ENCODE peak calls at places on chromosomes 3 and 15, in seven cellular contexts. One of them, this sample, is unnamed.

GRCh38 chr3:49454457-49454856 is 15.6 kb upstream of the DAG1 start:
- DNase-seq in HCT116: peak; percentile 52
- DNase-seq in K562: peak; percentile 67
- DNase-seq in HepG2: peak; percentile 66
- DNase-seq in SK-N-SH: no peak
- DNase-seq in H1: peak; percentile 71
- DNase-seq in GM12878: no peak
- DNase-seq in this sample: no peak

GRCh38 chr15:58040117-58040516 is 25.4 kb downstream of the ALDH1A2 start:
- DNase-seq in HCT116: no peak
- DNase-seq in K562: no peak
- DNase-seq in HepG2: no peak
- DNase-seq in SK-N-SH: no peak
- DNase-seq in H1: no peak
- DNase-seq in GM12878: no peak
- DNase-seq in this sample: no peak

GRCh38 chr3:143311096-143311495 is 191.5 kb downstream of the CHST2 start:
- DNase-seq in HCT116: no peak
- DNase-seq in K562: no peak
- DNase-seq in HepG2: no peak
- DNase-seq in SK-N-SH: no peak
- DNase-seq in H1: no peak
- DNase-seq in GM12878: no peak
- DNase-seq in this sample: no peak

GRCh38 chr3:47210863-47211405 is 47.0 kb upstream of the SETD2 start:
- DNase-seq in HCT116: no peak
- DNase-seq in K562: no peak
- DNase-seq in HepG2: no peak
- DNase-seq in SK-N-SH: no peak
- DNase-seq in H1: no peak
- DNase-seq in GM12878: no peak
- DNase-seq in this sample: no peak

GRCh38 chr15:65258863-65259262 is 27.8 kb downstream of the PARP16 start:
- DNase-seq in HCT116: no peak
- DNase-seq in K562: no peak
- DNase-seq in HepG2: no peak
- DNase-seq in SK-N-SH: no peak
- DNase-seq in H1: no peak
- DNase-seq in GM12878: no peak
- DNase-seq in this sample: no peak

GRCh38 chr15:42331235-42331634 is 28.1 kb upstream of the CAPN3 start:
- DNase-seq in HCT116: no peak
- DNase-seq in K562: no peak
- DNase-seq in HepG2: no peak
- DNase-seq in SK-N-SH: no peak
- DNase-seq in H1: no peak
- DNase-seq in GM12878: no peak
- DNase-seq in this sample: no peak

GRCh38 chr3:132399054-132399929 is 18.0 kb upstream of the DNAJC13 start:
- DNase-seq in HCT116: peak; percentile 48
- DNase-seq in K562: peak; percentile 45
- DNase-seq in HepG2: peak; percentile 23
- DNase-seq in SK-N-SH: peak; percentile 76
- DNase-seq in H1: no peak
- DNase-seq in GM12878: no peak
- DNase-seq in this sample: peak; percentile 72

GRCh38 chr3:124658270-124658669 is 72.0 kb upstream of the UMPS start:
- DNase-seq in HCT116: no peak
- DNase-seq in K562: no peak
- DNase-seq in HepG2: no peak
- DNase-seq in SK-N-SH: no peak
- DNase-seq in H1: no peak
- DNase-seq in GM12878: no peak
- DNase-seq in this sample: no peak

GRCh38 chr3:74591946-74592345 is 22.5 kb downstream of the CNTN3 start:
- DNase-seq in HCT116: no peak
- DNase-seq in K562: no peak
- DNase-seq in HepG2: no peak
- DNase-seq in SK-N-SH: no peak
- DNase-seq in H1: no peak
- DNase-seq in GM12878: no peak
- DNase-seq in this sample: no peak

GRCh38 chr15:80179025-80179759 is 26.4 kb downstream of the FAH start:
- DNase-seq in HCT116: no peak
- DNase-seq in K562: no peak
- DNase-seq in HepG2: no peak
- DNase-seq in SK-N-SH: no peak
- DNase-seq in H1: no peak
- DNase-seq in GM12878: no peak
- DNase-seq in this sample: no peak

GRCh38 chr3:141644931-141645330 is 93.2 kb upstream of the RNF7 start:
- DNase-seq in HCT116: peak; percentile 60
- DNase-seq in K562: peak; percentile 82
- DNase-seq in HepG2: peak; percentile 67
- DNase-seq in SK-N-SH: peak; percentile 48
- DNase-seq in H1: peak; percentile 97
- DNase-seq in GM12878: no peak
- DNase-seq in this sample: no peak

GRCh38 chr3:49602877-49603411 is 48.7 kb downstream of the BSN start:
- DNase-seq in HCT116: peak; percentile 63
- DNase-seq in K562: no peak
- DNase-seq in HepG2: no peak
- DNase-seq in SK-N-SH: no peak
- DNase-seq in H1: no peak
- DNase-seq in GM12878: no peak
- DNase-seq in this sample: no peak

GRCh38 chr3:188264231-188265213 is 110.6 kb downstream of the LPP start:
- DNase-seq in HCT116: no peak
- DNase-seq in K562: no peak
- DNase-seq in HepG2: peak; percentile 29
- DNase-seq in SK-N-SH: no peak
- DNase-seq in H1: no peak
- DNase-seq in GM12878: no peak
- DNase-seq in this sample: no peak

GRCh38 chr15:85869124-85869523 is 74.4 kb upstream of the KLHL25 start:
- DNase-seq in HCT116: no peak
- DNase-seq in K562: no peak
- DNase-seq in HepG2: no peak
- DNase-seq in SK-N-SH: no peak
- DNase-seq in H1: no peak
- DNase-seq in GM12878: no peak
- DNase-seq in this sample: no peak

GRCh38 chr3:108780235-108780634 is 23.0 kb upstream of the RETNLB start:
- DNase-seq in HCT116: no peak
- DNase-seq in K562: no peak
- DNase-seq in HepG2: no peak
- DNase-seq in SK-N-SH: no peak
- DNase-seq in H1: no peak
- DNase-seq in GM12878: no peak
- DNase-seq in this sample: no peak

GRCh38 chr3:161267646-161268045 is 46.5 kb downstream of the NMD3 start:
- DNase-seq in HCT116: no peak
- DNase-seq in K562: no peak
- DNase-seq in HepG2: no peak
- DNase-seq in SK-N-SH: no peak
- DNase-seq in H1: no peak
- DNase-seq in GM12878: no peak
- DNase-seq in this sample: no peak

GRCh38 chr3:120988994-120989393 is 81.0 kb downstream of the STXBP5L start:
- DNase-seq in HCT116: no peak
- DNase-seq in K562: no peak
- DNase-seq in HepG2: no peak
- DNase-seq in SK-N-SH: no peak
- DNase-seq in H1: no peak
- DNase-seq in GM12878: no peak
- DNase-seq in this sample: no peak

DNA sequence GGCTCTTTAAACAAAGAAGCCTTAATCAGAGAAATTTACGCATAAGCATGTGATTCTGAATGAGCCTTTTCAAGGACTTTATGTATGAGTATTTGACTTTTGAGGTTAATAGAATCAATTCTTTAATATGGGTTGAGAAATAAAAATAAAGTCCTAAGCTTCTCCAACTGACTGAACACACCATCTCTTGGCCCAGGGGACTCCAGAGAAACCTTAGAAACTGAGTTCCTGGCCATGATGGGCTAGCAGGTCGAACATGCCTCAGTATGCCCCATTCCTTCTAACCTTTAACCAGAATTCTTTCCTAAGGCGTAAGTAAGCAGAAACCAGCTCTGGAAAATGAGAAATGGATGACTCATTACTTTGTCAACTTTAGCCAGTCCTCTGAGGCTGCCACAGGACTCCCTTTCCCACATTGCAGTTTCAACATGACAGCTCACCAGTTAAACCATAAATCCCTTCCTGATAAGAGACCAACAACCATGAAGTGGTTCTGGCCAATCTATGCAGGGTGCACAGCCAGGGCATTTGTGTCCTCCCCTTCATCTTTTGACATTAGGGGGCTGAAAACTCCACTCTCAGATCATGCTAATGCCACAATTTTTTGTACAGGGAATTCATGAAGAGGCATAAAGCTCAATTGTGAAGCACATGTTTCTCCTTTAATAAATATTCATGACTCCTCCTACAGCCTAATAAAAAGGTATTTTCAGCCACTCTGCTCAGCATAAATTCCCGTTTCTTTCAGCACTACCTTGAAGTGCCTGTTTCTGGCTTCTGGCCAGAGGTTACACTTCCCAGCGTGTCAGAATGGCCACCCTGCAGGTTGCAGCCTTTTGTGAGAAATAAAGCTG is 33.3 kb downstream of the TM4SF18 start:
- DNase-seq in HCT116: peak; percentile 93
- DNase-seq in K562: peak; percentile 50
- DNase-seq in HepG2: peak; percentile 94
- DNase-seq in SK-N-SH: no peak
- DNase-seq in H1: no peak
- DNase-seq in GM12878: peak; percentile 16
- DNase-seq in this sample: peak; percentile 90
- TF ChIP-seq JUND in HCT116: peak; percentile 95
- TF ChIP-seq JUND in K562: peak; percentile 83
- TF ChIP-seq JUND in HepG2: peak; percentile 89
- TF ChIP-seq JUND in SK-N-SH: peak; percentile 88
- TF ChIP-seq JUND in H1: no peak
- TF ChIP-seq JUND in GM12878: no peak
- TF ChIP-seq JUND in this sample: peak; percentile 92

DNA sequence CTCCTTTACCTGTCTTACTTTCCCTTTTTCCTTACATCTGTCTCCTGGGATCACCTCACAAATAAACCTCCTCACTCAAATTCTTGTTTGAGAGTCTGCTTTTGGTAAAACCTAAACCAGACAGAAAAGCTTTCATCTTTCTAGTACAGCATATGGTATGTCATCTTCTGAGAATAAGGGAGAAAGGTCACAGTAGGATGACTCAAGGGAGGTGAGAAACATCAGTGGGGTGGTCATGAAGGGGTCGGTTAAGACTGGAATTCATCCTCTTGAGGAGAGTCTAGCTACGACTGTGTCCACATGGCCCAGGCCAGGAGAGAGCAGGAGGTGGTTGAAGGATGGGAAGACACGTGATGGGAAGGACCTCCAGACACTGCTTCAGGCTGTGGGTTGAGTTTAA is 34.8 kb upstream of the CCK start:
- DNase-seq in HCT116: no peak
- DNase-seq in K562: no peak
- DNase-seq in HepG2: no peak
- DNase-seq in SK-N-SH: no peak
- DNase-seq in H1: no peak
- DNase-seq in GM12878: no peak
- DNase-seq in this sample: no peak
- TF ChIP-seq JUND in HCT116: no peak
- TF ChIP-seq JUND in K562: no peak
- TF ChIP-seq JUND in HepG2: no peak
- TF ChIP-seq JUND in SK-N-SH: no peak
- TF ChIP-seq JUND in H1: no peak
- TF ChIP-seq JUND in GM12878: no peak
- TF ChIP-seq JUND in this sample: no peak

GRCh38 chr15:43859546-43859945 is 32.7 kb downstream of the WDR76 start:
- DNase-seq in HCT116: no peak
- DNase-seq in K562: no peak
- DNase-seq in HepG2: no peak
- DNase-seq in SK-N-SH: no peak
- DNase-seq in H1: no peak
- DNase-seq in GM12878: no peak
- DNase-seq in this sample: no peak
- TF ChIP-seq JUND in HCT116: no peak
- TF ChIP-seq JUND in K562: no peak
- TF ChIP-seq JUND in HepG2: no peak
- TF ChIP-seq JUND in SK-N-SH: no peak
- TF ChIP-seq JUND in H1: no peak
- TF ChIP-seq JUND in GM12878: no peak
- TF ChIP-seq JUND in this sample: no peak

GRCh38 chr3:122392868-122393844 is 9.2 kb downstream of the FAM162A start:
- DNase-seq in HCT116: no peak
- DNase-seq in K562: peak; percentile 43
- DNase-seq in HepG2: peak; percentile 47
- DNase-seq in SK-N-SH: peak; percentile 33
- DNase-seq in H1: no peak
- DNase-seq in GM12878: no peak
- DNase-seq in this sample: peak; percentile 34
- TF ChIP-seq JUND in HCT116: no peak
- TF ChIP-seq JUND in K562: no peak
- TF ChIP-seq JUND in HepG2: no peak
- TF ChIP-seq JUND in SK-N-SH: no peak
- TF ChIP-seq JUND in H1: no peak
- TF ChIP-seq JUND in GM12878: no peak
- TF ChIP-seq JUND in this sample: no peak

DNA sequence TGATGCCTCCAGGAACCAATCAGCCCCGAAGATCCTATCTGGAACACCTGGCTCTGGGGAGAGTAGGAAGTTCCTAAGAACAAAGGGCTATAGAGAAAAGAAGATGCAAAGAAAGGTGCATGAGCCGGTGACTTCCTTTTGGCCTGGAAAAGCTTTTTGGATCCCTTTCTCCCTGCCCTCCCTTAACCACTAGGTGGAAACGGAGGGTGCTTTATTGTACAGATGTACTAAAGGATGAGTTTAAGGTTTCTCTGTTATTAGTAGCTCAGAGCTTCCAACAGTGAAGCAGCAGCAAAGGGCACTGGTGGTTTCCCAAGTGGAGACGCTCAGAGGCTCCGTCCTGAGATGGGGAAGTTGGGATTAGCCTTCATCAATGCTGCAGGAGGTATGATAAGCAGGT is 6.0 kb upstream of the ADGRG7 start:
- DNase-seq in HCT116: peak; percentile 41
- DNase-seq in K562: peak; percentile 41
- DNase-seq in HepG2: peak; percentile 38
- DNase-seq in SK-N-SH: peak; percentile 40
- DNase-seq in H1: no peak
- DNase-seq in GM12878: no peak
- DNase-seq in this sample: peak; percentile 16
- TF ChIP-seq JUND in HCT116: no peak
- TF ChIP-seq JUND in K562: no peak
- TF ChIP-seq JUND in HepG2: no peak
- TF ChIP-seq JUND in SK-N-SH: no peak
- TF ChIP-seq JUND in H1: no peak
- TF ChIP-seq JUND in GM12878: no peak
- TF ChIP-seq JUND in this sample: no peak

This sample was measured in T47D.